ENCODE peak calls at places on chromosomes 5 and 9, in eight cellular contexts. X is lower lobe of right lung, Y is left ventricle myocardium inferior, O is GM23338, F is Calu3, A is A549, H is PC-3, D is uterus. V is an unnamed sample.

GRCh38 chr5:57595530-57596098 is 113.0 kb upstream of the ACTBL2 start:
- DNase-seq in X (no peak), Y (no peak), O (no peak), F (no peak), A (no peak), H (no peak), D (no peak), V (no peak)

GRCh38 chr5:31864015-31864414 is 225.1 kb downstream of the PDZD2 start:
- DNase-seq in X (no peak), Y (no peak), O (peak), F (no peak), A (no peak), H (no peak), D (no peak), V (no peak)

GRCh38 chr5:5383461-5383860 is 39.0 kb upstream of the ICE1 start:
- DNase-seq in X (no peak), Y (no peak), O (no peak), F (no peak), A (no peak), H (no peak), D (no peak), V (no peak)

GRCh38 chr5:67156976-67157583 is 39.5 kb downstream of the CD180 start:
- DNase-seq in X (no peak), Y (no peak), O (peak), F (peak), A (peak), H (peak), D (peak), V (no peak)

GRCh38 chr9:94656190-94656589 is 16.9 kb upstream of the FBP1 start:
- DNase-seq in X (no peak), Y (no peak), O (peak), F (no peak), A (no peak), H (no peak), D (no peak), V (no peak)

GRCh38 chr5:40798856-40799210 is 659 bp upstream of the PRKAA1 start:
- DNase-seq in X (no peak), Y (no peak), O (no peak), F (no peak), A (no peak), H (peak), D (no peak), V (no peak)

GRCh38 chr5:73987915-73988314 is 361.9 kb downstream of the ARHGEF28 start:
- DNase-seq in X (no peak), Y (no peak), O (no peak), F (no peak), A (no peak), H (no peak), D (no peak), V (no peak)

GRCh38 chr5:25963251-25964008 is 1075.0 kb downstream of the CDH9 start:
- DNase-seq in X (no peak), Y (peak), O (no peak), F (no peak), A (peak), H (no peak), D (no peak), V (no peak)

GRCh38 chr5:152532714-152533113 is 127.6 kb upstream of the NMUR2 start:
- DNase-seq in X (no peak), Y (no peak), O (peak), F (peak), A (peak), H (peak), D (no peak), V (no peak)

GRCh38 chr9:121721770-121722169 is 70.3 kb downstream of the DAB2IP start:
- DNase-seq in X (no peak), Y (peak), O (no peak), F (no peak), A (no peak), H (no peak), D (peak), V (no peak)

GRCh38 chr5:111829701-111830100 is 72.7 kb upstream of the NREP start:
- DNase-seq in X (no peak), Y (no peak), O (no peak), F (no peak), A (no peak), H (peak), D (no peak), V (no peak)

GRCh38 chr5:159422371-159422770 is 92.1 kb upstream of the IL12B start:
- DNase-seq in X (no peak), Y (no peak), O (no peak), F (no peak), A (no peak), H (no peak), D (no peak), V (no peak)

GRCh38 chr9:22041329-22041728 is 32.2 kb upstream of the CDKN2B start:
- DNase-seq in X (no peak), Y (no peak), O (no peak), F (no peak), A (no peak), H (no peak), D (no peak), V (no peak)

DNA sequence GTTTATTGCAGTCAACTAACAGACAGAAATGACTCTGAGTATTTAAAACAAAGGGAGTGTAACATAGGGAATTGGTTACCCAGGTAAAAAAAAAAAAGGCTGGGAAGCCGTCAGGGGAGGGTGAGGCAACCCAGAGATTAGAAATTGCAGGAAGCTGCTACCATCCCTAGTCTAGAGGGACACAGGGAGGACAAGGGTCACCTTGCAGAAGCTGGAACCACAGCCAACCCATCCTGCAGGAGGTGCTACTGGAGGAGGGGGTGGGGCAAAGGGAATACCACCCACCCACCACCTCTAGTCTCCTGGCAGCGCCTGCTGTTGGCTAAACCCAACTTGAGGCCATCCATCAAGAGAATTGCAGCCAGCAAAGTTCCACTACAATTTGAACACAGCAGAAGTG is 6.5 kb downstream of the CAST start:
- DNase-seq in X (no peak), Y (no peak), O (peak), F (no peak), A (no peak), H (no peak), D (no peak), V (no peak)
- TF ChIP-seq CTCF in X (no peak), Y (no peak), O (peak), F (no peak), A (no peak), H (no peak), D (no peak), V (no peak)

DNA sequence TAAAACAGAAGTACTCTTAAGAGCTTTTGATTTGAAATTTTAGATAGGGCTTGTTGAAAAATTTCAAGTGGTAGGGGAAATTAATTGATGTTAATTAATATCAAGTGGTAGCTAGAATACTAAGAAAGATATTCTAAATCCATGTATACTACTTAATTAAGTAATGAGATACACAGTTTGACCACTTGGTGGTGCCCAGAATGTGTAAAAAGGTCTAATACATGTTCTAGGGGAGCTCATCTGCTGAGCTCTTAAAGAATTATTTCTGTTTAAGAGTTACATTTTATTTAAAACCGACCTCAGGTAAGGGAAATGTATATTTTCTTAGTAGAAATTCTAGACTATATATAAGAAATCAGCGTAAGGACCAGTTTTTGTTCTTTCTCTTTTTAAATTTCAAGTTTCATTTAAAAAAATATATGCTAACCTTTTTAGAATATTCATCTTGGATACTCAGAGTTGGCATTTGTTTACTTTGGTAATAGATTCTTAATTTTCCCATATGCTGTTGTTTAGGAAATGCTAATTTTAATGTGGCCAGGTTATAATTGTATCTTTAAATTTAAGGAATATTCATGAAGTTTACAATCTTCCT is 61.5 kb downstream of the LNPEP start:
- DNase-seq in X (no peak), Y (no peak), O (peak), F (peak), A (peak), H (peak), D (no peak), V (no peak)
- TF ChIP-seq CTCF in X (peak), Y (peak), O (peak), F (no peak), A (peak), H (peak), D (peak), V (no peak)

GRCh38 chr5:105877592-105877991 is 1793.1 kb downstream of the EFNA5 start:
- DNase-seq in X (no peak), Y (no peak), O (peak), F (no peak), A (no peak), H (peak), D (no peak), V (no peak)
- TF ChIP-seq CTCF in X (no peak), Y (no peak), O (peak), F (no peak), A (no peak), H (peak), D (no peak), V (no peak)

DNA sequence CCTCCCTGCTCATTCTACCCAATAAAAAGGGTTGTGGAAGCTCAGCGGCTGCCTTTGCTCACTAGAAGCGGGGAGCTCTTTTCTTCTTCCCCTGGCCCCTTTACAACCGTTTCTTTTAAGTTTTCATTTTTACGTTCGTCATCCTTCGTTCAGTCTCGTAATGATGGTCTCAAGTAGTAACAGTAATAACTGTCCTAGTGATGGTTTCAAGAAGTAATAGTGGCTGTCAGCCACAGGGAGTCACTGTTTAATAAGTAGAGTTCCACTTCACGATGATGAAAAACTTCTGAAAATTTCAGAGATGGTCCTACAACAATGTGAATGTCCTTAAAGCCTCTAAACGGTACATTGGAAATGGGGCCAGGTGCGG is 6.2 kb downstream of the UGT3A2 start:
- DNase-seq in X (no peak), Y (no peak), O (peak), F (no peak), A (peak), H (peak), D (no peak), V (no peak)
- TF ChIP-seq CTCF in X (no peak), Y (no peak), O (peak), F (no peak), A (peak), H (peak), D (no peak), V (no peak)

GRCh38 chr9:90953200-90953599 is 151.6 kb downstream of the SYK start:
- DNase-seq in X (no peak), Y (no peak), O (peak), F (no peak), A (no peak), H (peak), D (no peak), V (no peak)
- TF ChIP-seq CTCF in X (no peak), Y (no peak), O (peak), F (no peak), A (no peak), H (no peak), D (no peak), V (no peak)

GRCh38 chr5:179906795-179907569 is 715 bp downstream of the TBC1D9B start:
- DNase-seq in X (peak), Y (no peak), O (peak), F (peak), A (no peak), H (peak), D (peak), V (no peak)

GRCh38 chr5:179909224-179909623 is 1.5 kb upstream of the TBC1D9B start:
- DNase-seq in X (no peak), Y (no peak), O (no peak), F (no peak), A (no peak), H (no peak), D (no peak), V (no peak)

GRCh38 chr5:179906294-179906794 is 1.4 kb downstream of the TBC1D9B start:
- DNase-seq in X (no peak), Y (no peak), O (peak), F (no peak), A (no peak), H (no peak), D (no peak), V (no peak)

GRCh38 chr5:179907570-179908324 is at the start of gene TBC1D9B:
- DNase-seq in X (peak), Y (peak), O (peak), F (peak), A (peak), H (peak), D (peak), V (no peak)

GRCh38 chr5:179908528-179908927 is 831 bp upstream of the TBC1D9B start:
- DNase-seq in X (no peak), Y (no peak), O (peak), F (no peak), A (no peak), H (no peak), D (no peak), V (no peak)
- TF ChIP-seq CTCF in X (no peak), Y (no peak), O (peak), F (no peak), A (no peak), H (peak), D (no peak), V (no peak)

GRCh38 chr5:163401271-163401670 is 36.1 kb upstream of the CCNG1 start:
- DNase-seq in X (no peak), Y (no peak), O (no peak), F (no peak), A (no peak), H (peak), D (no peak), V (no peak)

GRCh38 chr5:163408311-163408923 is 29.0 kb upstream of the CCNG1 start:
- DNase-seq in X (peak), Y (peak), O (peak), F (peak), A (peak), H (peak), D (peak), V (no peak)

GRCh38 chr5:163402007-163402406 is 35.4 kb upstream of the CCNG1 start:
- DNase-seq in X (no peak), Y (no peak), O (no peak), F (no peak), A (no peak), H (no peak), D (no peak), V (no peak)

GRCh38 chr5:163407034-163407652 is 30.3 kb upstream of the CCNG1 start:
- DNase-seq in X (no peak), Y (no peak), O (no peak), F (peak), A (no peak), H (peak), D (no peak), V (no peak)

DNA sequence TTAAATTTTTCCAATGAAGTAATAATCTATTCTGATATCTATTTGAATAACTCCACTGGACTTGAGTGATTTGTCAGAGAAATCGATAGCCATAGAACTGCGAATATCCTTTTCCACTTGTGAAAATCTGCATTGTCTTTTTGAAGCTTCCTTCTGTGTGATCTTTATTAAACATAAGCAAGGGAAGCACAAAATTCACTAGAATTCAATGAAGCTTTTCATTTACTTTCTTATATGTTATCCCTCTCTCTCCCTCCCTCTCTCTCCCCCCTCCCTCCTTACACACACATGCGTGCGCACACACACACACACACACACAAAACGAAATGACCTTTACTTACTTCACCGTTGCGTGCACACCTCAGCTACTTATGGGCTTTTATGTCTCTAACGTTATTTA is 33.0 kb upstream of the CCNG1 start:
- DNase-seq in X (no peak), Y (no peak), O (no peak), F (no peak), A (no peak), H (no peak), D (no peak), V (no peak)
- TF ChIP-seq CTCF in X (no peak), Y (no peak), O (no peak), F (no peak), A (no peak), H (no peak), D (no peak), V (no peak)

DNA sequence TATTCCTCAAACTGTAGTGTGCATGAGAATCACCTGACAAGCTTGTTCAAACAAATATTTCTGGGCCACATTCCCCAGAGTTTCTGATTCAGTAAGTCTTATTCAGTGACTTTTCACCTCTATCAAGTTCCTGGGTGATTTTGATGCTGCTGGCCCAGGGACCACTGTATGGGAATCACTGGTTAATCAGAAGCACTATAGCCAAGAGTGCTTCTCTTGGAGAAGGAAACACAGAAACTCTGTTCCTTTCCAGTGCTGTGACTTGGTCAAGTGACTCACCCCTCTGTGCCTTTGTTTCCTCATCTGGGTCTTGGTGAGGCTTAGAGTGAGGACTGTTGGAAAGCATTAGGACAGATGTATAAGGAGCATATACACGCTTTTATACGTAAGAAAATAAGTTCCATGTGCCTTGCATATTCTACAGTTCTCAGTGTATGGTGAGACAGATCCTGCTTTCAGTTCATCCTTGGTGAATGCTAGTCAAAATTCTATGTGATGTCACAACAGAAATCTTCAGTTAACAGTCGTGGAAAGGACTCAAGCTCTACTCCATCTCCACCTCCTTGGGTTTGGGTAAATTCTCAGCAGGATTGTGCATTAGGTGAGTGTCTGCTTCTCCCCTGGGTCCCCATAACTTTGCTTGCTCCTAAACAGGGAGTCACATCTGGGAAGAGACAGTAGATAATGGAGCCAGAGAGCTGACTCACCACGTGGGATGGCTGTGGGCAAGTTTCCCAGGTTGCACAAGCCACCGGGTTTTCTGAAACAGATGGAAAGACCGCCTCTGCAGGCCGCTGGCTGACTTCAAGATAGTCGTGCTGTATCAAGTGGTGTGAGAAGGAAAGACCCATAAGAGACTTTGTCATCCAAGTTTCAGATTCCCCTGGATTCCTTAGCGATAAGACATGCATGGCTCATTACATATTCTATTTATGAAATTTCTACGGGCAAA is 117.0 kb downstream of the NXNL2 start:
- DNase-seq in X (peak), Y (peak), O (no peak), F (no peak), A (peak), H (peak), D (peak), V (peak)
- TF ChIP-seq CTCF in X (no peak), Y (peak), O (no peak), F (no peak), A (no peak), H (no peak), D (peak), V (no peak)

GRCh38 chr9:135083241-135083810 is 4.1 kb upstream of the OLFM1 start:
- DNase-seq in X (peak), Y (no peak), O (no peak), F (no peak), A (no peak), H (no peak), D (no peak), V (no peak)

GRCh38 chr9:135082536-135082935 is 4.9 kb upstream of the OLFM1 start:
- DNase-seq in X (peak), Y (no peak), O (no peak), F (no peak), A (no peak), H (no peak), D (no peak), V (no peak)

GRCh38 chr9:135084881-135085760 is 2.3 kb upstream of the OLFM1 start:
- DNase-seq in X (peak), Y (no peak), O (no peak), F (no peak), A (no peak), H (no peak), D (no peak), V (no peak)

GRCh38 chr9:135083831-135084230 is 3.6 kb upstream of the OLFM1 start:
- DNase-seq in X (peak), Y (no peak), O (no peak), F (no peak), A (no peak), H (no peak), D (no peak), V (no peak)

GRCh38 chr9:135084262-135084661 is 3.2 kb upstream of the OLFM1 start:
- DNase-seq in X (no peak), Y (no peak), O (no peak), F (no peak), A (no peak), H (no peak), D (no peak), V (no peak)
- TF ChIP-seq CTCF in X (no peak), Y (no peak), O (no peak), F (no peak), A (no peak), H (no peak), D (no peak), V (no peak)

GRCh38 chr5:176848651-176849050 is 38.3 kb downstream of the UNC5A start:
- DNase-seq in X (no peak), Y (no peak), O (no peak), F (no peak), A (no peak), H (no peak), D (no peak), V (no peak)

GRCh38 chr5:176845392-176845713 is 35.0 kb downstream of the UNC5A start:
- DNase-seq in X (no peak), Y (no peak), O (no peak), F (no peak), A (no peak), H (no peak), D (no peak), V (no peak)

GRCh38 chr5:176846335-176847140 is 36.2 kb downstream of the UNC5A start:
- DNase-seq in X (no peak), Y (no peak), O (peak), F (no peak), A (no peak), H (no peak), D (no peak), V (no peak)

GRCh38 chr5:176847726-176848290 is 37.4 kb downstream of the UNC5A start:
- DNase-seq in X (no peak), Y (no peak), O (peak), F (no peak), A (no peak), H (no peak), D (no peak), V (no peak)

DNA sequence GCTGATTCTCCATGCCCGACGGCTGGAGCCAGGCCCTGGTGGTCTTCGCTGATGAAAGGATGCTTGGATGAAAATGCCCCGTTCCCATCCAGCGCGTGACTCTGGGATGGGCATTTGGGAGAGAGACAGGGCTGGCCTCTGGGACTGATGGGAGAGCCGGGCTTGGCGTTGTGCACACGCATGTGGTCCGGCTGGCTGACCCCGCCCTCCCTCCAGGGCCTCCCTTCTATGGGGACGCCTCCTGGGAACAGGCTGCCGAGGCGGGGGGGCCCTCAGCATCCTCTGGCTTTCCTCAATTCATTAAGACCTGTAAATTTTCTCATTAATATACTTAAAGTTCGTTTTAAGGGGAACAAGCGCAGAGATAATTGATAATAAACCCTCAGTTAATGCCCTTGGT is 36.8 kb downstream of the UNC5A start:
- DNase-seq in X (no peak), Y (no peak), O (no peak), F (no peak), A (no peak), H (no peak), D (no peak), V (no peak)
- TF ChIP-seq CTCF in X (no peak), Y (no peak), O (no peak), F (no peak), A (no peak), H (no peak), D (no peak), V (no peak)

V was measured in omental fat pad.